ENCODE peak calls at places on chromosomes 12 and 14, in four cellular contexts. One of them, this sample, is unnamed.

GRCh38 chr14:101588990-101589389 is 27.7 kb downstream of the DIO3 start:
- DNase-seq in lower leg skin: no peak
- DNase-seq in body of pancreas: no peak
- DNase-seq in A549: no peak
- DNase-seq in this sample: no peak

GRCh38 chr12:115096673-115097349 is 412.8 kb upstream of the TBX3 start:
- DNase-seq in lower leg skin: no peak
- DNase-seq in body of pancreas: no peak
- DNase-seq in A549: no peak
- DNase-seq in this sample: no peak

GRCh38 chr14:79658224-79658623 is 553.1 kb downstream of the DIO2 start:
- DNase-seq in lower leg skin: no peak
- DNase-seq in body of pancreas: no peak
- DNase-seq in A549: no peak
- DNase-seq in this sample: no peak

GRCh38 chr12:6867407-6868210 is at the start of gene TPI1:
- DNase-seq in lower leg skin: no peak
- DNase-seq in body of pancreas: peak
- DNase-seq in A549: peak
- DNase-seq in this sample: peak

GRCh38 chr12:12521923-12522322 is 40.7 kb downstream of the DUSP16 start:
- DNase-seq in lower leg skin: no peak
- DNase-seq in body of pancreas: no peak
- DNase-seq in A549: no peak
- DNase-seq in this sample: no peak

GRCh38 chr14:22333408-22334274 is 255.4 kb downstream of the DAD1 start:
- DNase-seq in lower leg skin: peak
- DNase-seq in body of pancreas: peak
- DNase-seq in A549: peak
- DNase-seq in this sample: peak

GRCh38 chr14:77589099-77589498 is 27.3 kb downstream of the SPTLC2 start:
- DNase-seq in lower leg skin: no peak
- DNase-seq in body of pancreas: no peak
- DNase-seq in A549: no peak
- DNase-seq in this sample: no peak

GRCh38 chr12:50533203-50533584 is 28.4 kb downstream of the DIP2B start:
- DNase-seq in lower leg skin: no peak
- DNase-seq in body of pancreas: no peak
- DNase-seq in A549: no peak
- DNase-seq in this sample: no peak

GRCh38 chr12:7981446-7981845 is 45.5 kb upstream of the SLC2A3 start:
- DNase-seq in lower leg skin: no peak
- DNase-seq in body of pancreas: no peak
- DNase-seq in A549: no peak
- DNase-seq in this sample: no peak

GRCh38 chr14:68780358-68781160 is 12.3 kb downstream of the ZFP36L1 start:
- DNase-seq in lower leg skin: peak
- DNase-seq in body of pancreas: peak
- DNase-seq in A549: no peak
- DNase-seq in this sample: no peak

GRCh38 chr14:94691658-94692029 is 78.3 kb downstream of the GSC start:
- DNase-seq in lower leg skin: no peak
- DNase-seq in body of pancreas: no peak
- DNase-seq in A549: no peak
- DNase-seq in this sample: no peak

GRCh38 chr12:114163766-114164165 is 197.6 kb upstream of the RBM19 start:
- DNase-seq in lower leg skin: no peak
- DNase-seq in body of pancreas: no peak
- DNase-seq in A549: peak
- DNase-seq in this sample: peak

GRCh38 chr14:95150910-95151309 is 6.4 kb downstream of the DICER1 start:
- DNase-seq in lower leg skin: no peak
- DNase-seq in body of pancreas: no peak
- DNase-seq in A549: no peak
- DNase-seq in this sample: no peak

GRCh38 chr14:76759589-76759988 is 1.7 kb upstream of the VASH1 start:
- DNase-seq in lower leg skin: no peak
- DNase-seq in body of pancreas: no peak
- DNase-seq in A549: no peak
- DNase-seq in this sample: no peak

GRCh38 chr14:96407980-96408570 is 16.1 kb downstream of the AK7 start:
- DNase-seq in lower leg skin: no peak
- DNase-seq in body of pancreas: no peak
- DNase-seq in A549: no peak
- DNase-seq in this sample: no peak

GRCh38 chr12:124753993-124754392 is 109.7 kb downstream of the SCARB1 start:
- DNase-seq in lower leg skin: no peak
- DNase-seq in body of pancreas: no peak
- DNase-seq in A549: no peak
- DNase-seq in this sample: no peak

GRCh38 chr12:124755801-124756148 is 107.9 kb downstream of the SCARB1 start:
- DNase-seq in lower leg skin: no peak
- DNase-seq in body of pancreas: no peak
- DNase-seq in A549: no peak
- DNase-seq in this sample: no peak

GRCh38 chr12:124754491-124754890 is 109.2 kb downstream of the SCARB1 start:
- DNase-seq in lower leg skin: no peak
- DNase-seq in body of pancreas: no peak
- DNase-seq in A549: no peak
- DNase-seq in this sample: no peak

GRCh38 chr12:124756151-124756550 is 107.5 kb downstream of the SCARB1 start:
- DNase-seq in lower leg skin: no peak
- DNase-seq in body of pancreas: no peak
- DNase-seq in A549: no peak
- DNase-seq in this sample: no peak

DNA sequence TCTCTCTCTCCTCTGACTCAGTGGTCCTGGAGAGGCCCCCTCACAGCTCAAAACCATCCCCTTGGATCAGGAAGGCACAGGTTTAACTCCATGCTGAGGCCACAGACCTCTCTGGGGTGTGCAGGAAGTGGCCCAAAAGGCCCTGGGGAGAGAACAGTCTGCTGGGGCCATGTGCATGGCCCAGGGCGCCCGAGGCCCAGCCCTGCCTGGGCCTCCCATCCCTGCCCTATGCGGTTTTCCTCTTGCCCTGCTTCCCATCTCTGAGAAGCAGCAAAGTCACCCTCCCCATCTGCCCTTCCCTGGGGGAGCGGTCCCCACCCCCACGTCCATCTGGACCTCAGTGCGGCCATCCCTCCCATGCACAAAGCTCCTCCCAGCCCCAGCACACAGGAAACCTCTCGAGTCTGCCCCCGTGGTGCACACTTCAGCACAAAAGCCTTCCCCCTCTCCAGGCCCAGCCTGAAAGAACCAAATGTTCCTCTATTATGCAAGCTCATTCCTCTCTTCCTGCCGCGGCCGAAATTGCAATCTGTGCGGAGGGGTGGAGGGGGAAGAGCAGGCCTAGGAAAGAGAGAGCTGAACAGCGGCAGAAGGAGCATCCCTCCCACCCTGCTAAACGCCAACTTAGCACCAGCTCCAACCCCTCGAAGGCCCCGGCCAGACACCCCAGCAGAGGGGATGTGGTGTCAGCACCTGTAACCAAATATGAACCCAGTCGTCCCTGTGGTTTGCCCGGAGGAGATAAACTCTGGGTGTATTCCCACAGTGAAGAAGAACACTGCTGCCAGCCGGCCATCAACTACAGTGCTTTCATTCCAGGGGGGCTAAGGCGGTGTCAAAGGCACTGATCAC is 108.5 kb downstream of the SCARB1 start:
- DNase-seq in lower leg skin: peak
- DNase-seq in body of pancreas: peak
- DNase-seq in A549: no peak
- DNase-seq in this sample: no peak
- TF ChIP-seq POLR2A in lower leg skin: no peak
- TF ChIP-seq POLR2A in body of pancreas: no peak
- TF ChIP-seq POLR2A in A549: no peak
- TF ChIP-seq POLR2A in this sample: no peak

GRCh38 chr14:67622675-67623074 is 3.0 kb downstream of the ARG2 start:
- DNase-seq in lower leg skin: peak
- DNase-seq in body of pancreas: peak
- DNase-seq in A549: no peak
- DNase-seq in this sample: no peak

GRCh38 chr14:67623114-67623513 is 3.4 kb downstream of the ARG2 start:
- DNase-seq in lower leg skin: no peak
- DNase-seq in body of pancreas: no peak
- DNase-seq in A549: no peak
- DNase-seq in this sample: no peak

GRCh38 chr14:67620217-67620789 is 583 bp downstream of the ARG2 start:
- DNase-seq in lower leg skin: no peak
- DNase-seq in body of pancreas: peak
- DNase-seq in A549: peak
- DNase-seq in this sample: no peak

GRCh38 chr14:67618617-67619063 is 1.1 kb upstream of the ARG2 start:
- DNase-seq in lower leg skin: no peak
- DNase-seq in body of pancreas: peak
- DNase-seq in A549: peak
- DNase-seq in this sample: peak

DNA sequence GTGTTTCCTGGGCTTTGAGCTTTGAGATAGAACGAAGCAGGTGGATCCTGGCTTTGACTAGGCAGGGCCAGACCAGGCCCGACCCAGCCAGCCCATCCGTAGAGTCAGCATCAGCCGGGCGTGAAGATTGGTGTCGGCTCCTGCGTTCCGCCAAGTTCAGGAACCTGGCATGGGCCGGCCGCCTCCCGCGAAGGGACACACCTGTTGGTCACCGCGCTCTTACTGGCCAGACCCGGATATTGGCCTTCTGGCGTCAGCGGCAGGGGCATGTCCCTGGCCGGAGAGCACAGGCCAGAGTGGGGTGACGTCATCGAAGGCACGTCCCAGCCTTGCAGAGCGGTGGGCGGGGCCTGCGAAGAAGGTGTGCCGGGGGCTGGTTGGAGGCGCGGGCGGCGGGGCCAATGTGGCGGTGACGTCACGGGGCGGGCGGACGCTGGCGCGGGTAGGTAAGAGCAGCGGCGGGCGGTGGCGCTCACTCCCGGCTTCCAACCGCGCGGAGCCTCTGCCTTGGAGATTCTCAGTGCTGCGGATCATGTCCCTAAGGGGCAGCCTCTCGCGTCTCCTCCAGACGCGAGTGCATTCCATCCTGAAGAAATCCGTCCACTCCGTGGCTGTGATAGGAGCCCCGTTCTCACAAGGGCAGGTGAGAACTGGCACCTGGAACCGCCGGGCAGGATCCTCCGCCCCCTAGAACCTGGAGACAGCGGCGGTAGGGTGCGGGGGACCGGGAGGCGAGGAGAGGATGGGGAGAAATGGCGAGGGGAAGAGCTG is at the start of gene ARG2:
- DNase-seq in lower leg skin: peak
- DNase-seq in body of pancreas: peak
- DNase-seq in A549: peak
- DNase-seq in this sample: peak
- TF ChIP-seq POLR2A in lower leg skin: no peak
- TF ChIP-seq POLR2A in body of pancreas: peak
- TF ChIP-seq POLR2A in A549: no peak
- TF ChIP-seq POLR2A in this sample: no peak

GRCh38 chr12:2890388-2891239 is at the start of gene TULP3:
- DNase-seq in lower leg skin: peak
- DNase-seq in body of pancreas: peak
- DNase-seq in A549: peak
- DNase-seq in this sample: peak
- TF ChIP-seq POLR2A in lower leg skin: peak
- TF ChIP-seq POLR2A in body of pancreas: peak
- TF ChIP-seq POLR2A in A549: peak
- TF ChIP-seq POLR2A in this sample: peak

DNA sequence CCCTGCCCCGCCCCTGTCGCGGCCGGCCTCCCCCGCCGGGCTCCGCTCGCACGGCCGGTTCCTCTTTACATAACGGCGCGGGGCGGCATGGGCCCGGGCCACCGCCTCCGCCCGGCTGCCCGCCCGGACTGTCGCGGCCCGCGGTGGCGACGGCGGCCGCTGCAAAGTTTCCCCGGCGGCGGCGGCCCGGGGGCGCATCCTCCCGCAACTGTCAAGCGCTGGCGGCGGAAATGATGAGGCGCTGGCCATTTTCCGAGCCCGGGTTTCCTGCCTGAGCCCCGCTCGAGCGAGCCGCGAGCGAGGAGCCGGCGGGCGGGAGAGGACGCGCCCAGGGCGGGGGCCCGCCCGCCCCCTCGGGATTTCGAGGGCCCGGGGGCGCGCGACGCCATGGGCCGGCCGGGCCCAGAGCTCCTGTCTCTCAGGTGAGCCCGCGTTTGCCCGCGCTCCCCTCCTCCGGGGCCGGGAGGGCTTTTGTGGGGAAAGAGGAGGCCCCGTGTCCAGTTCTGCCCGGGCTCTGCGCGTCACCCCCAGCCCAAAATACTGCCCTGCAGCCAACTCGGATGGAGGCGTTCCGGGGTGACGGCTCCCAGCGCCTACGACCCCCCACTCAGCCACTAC is at the start of gene SH2B3:
- DNase-seq in lower leg skin: no peak
- DNase-seq in body of pancreas: no peak
- DNase-seq in A549: peak
- DNase-seq in this sample: no peak
- TF ChIP-seq POLR2A in lower leg skin: peak
- TF ChIP-seq POLR2A in body of pancreas: peak
- TF ChIP-seq POLR2A in A549: no peak
- TF ChIP-seq POLR2A in this sample: peak

GRCh38 chr12:40378721-40379120 is 153.9 kb downstream of the LRRK2 start:
- DNase-seq in lower leg skin: no peak
- DNase-seq in body of pancreas: no peak
- DNase-seq in A549: no peak
- DNase-seq in this sample: no peak
- TF ChIP-seq POLR2A in lower leg skin: no peak
- TF ChIP-seq POLR2A in body of pancreas: no peak
- TF ChIP-seq POLR2A in A549: no peak
- TF ChIP-seq POLR2A in this sample: no peak

This sample was measured in H54.